ENCODE peak calls at places on chromosomes 12 and 14, in six cellular contexts. H is HAP-1; D is mammary epithelial cell; M is CD4-positive, CD25-positive, alpha-beta regulatory T cell; C is lung; I is CD4-positive, alpha-beta memory T cell. P is an unnamed sample. For H3K4me1, the result is how much of the 10 kb centered on the place peaks cover.

GRCh38 chr12:6963016-6963731 is 7.3 kb downstream of the PHB2 start:
- DNase-seq in H (no peak), D (peak), M (no peak), C (peak), I (no peak), P (no peak)

GRCh38 chr14:77889971-77890442 is 90.1 kb downstream of the ADCK1 start:
- DNase-seq in H (no peak), D (peak), M (no peak), C (no peak), I (no peak), P (no peak)

GRCh38 chr14:51873221-51873893 is 12.9 kb downstream of the GNG2 start:
- DNase-seq in H (no peak), D (peak), M (peak), C (no peak), I (peak), P (no peak)

GRCh38 chr12:2169964-2170363 is 117.2 kb downstream of the CACNA1C start:
- DNase-seq in H (no peak), D (no peak), M (no peak), C (no peak), I (no peak), P (no peak)

GRCh38 chr14:91115986-91116385 is 2.1 kb downstream of the DGLUCY start:
- DNase-seq in H (peak), D (no peak), M (no peak), C (no peak), I (no peak), P (peak)

GRCh38 chr14:76644875-76645518 is 116.3 kb upstream of the VASH1 start:
- DNase-seq in H (peak), D (peak), M (no peak), C (no peak), I (no peak), P (peak)

GRCh38 chr14:93712079-93712837 is 76.0 kb downstream of the PRIMA1 start:
- DNase-seq in H (peak), D (no peak), M (no peak), C (no peak), I (no peak), P (no peak)

GRCh38 chr14:102249041-102249440 is 55.9 kb downstream of the MOK start:
- DNase-seq in H (no peak), D (no peak), M (no peak), C (no peak), I (no peak), P (peak)

GRCh38 chr12:58588771-58589170 is 331.5 kb downstream of the LRIG3 start:
- DNase-seq in H (no peak), D (peak), M (no peak), C (no peak), I (no peak), P (no peak)

GRCh38 chr14:79248771-79249170 is 962.5 kb downstream of the DIO2 start:
- DNase-seq in H (no peak), D (no peak), M (no peak), C (no peak), I (no peak), P (no peak)

GRCh38 chr14:23694085-23694975 is 58.2 kb downstream of the DHRS2 start:
- DNase-seq in H (no peak), D (peak), M (no peak), C (no peak), I (no peak), P (no peak)

GRCh38 chr12:98750511-98750910 is 105.4 kb downstream of the APAF1 start:
- DNase-seq in H (no peak), D (no peak), M (no peak), C (no peak), I (no peak), P (no peak)

GRCh38 chr12:87439990-87440827 is 589.0 kb downstream of the C12orf50 start:
- DNase-seq in H (no peak), D (peak), M (no peak), C (no peak), I (no peak), P (peak)

GRCh38 chr12:63042646-63043045 is 107.7 kb upstream of the PPM1H start:
- DNase-seq in H (no peak), D (no peak), M (no peak), C (no peak), I (no peak), P (no peak)

GRCh38 chr12:79901506-79901905 is 33.4 kb downstream of the PPP1R12A start:
- DNase-seq in H (no peak), D (no peak), M (no peak), C (no peak), I (no peak), P (no peak)

GRCh38 chr12:50017047-50017446 is 8.2 kb downstream of the RACGAP1 start:
- DNase-seq in H (no peak), D (peak), M (no peak), C (peak), I (no peak), P (no peak)

GRCh38 chr12:55847603-55848329 is 5.0 kb upstream of the MMP19 start:
- DNase-seq in H (peak), D (peak), M (no peak), C (peak), I (no peak), P (peak)

GRCh38 chr12:49131973-49132461 is 822 bp upstream of the TUBA1B start:
- DNase-seq in H (peak), D (peak), M (no peak), C (no peak), I (no peak), P (peak)

GRCh38 chr12:132606927-132607326 is 3.5 kb downstream of the LRCOL1 start:
- DNase-seq in H (no peak), D (no peak), M (no peak), C (no peak), I (no peak), P (no peak)

GRCh38 chr12:63965936-63966602 is 121.6 kb downstream of the SRGAP1 start:
- DNase-seq in H (peak), D (no peak), M (no peak), C (no peak), I (no peak), P (no peak)

GRCh38 chr12:116222358-116222757 is 55.1 kb downstream of the MED13L start:
- DNase-seq in H (peak), D (peak), M (no peak), C (peak), I (no peak), P (peak)

GRCh38 chr12:53180931-53181645 is 363 bp upstream of the CSAD start:
- DNase-seq in H (peak), D (peak), M (no peak), C (peak), I (peak), P (peak)

GRCh38 chr14:36975834-36976233 is 196.6 kb downstream of the SLC25A21 start:
- DNase-seq in H (no peak), D (peak), M (no peak), C (no peak), I (no peak), P (peak)

GRCh38 chr12:108253540-108253939 is 85.6 kb downstream of the CMKLR1 start:
- DNase-seq in H (no peak), D (no peak), M (peak), C (no peak), I (no peak), P (no peak)

GRCh38 chr14:77303417-77304156 is 17.1 kb downstream of the POMT2 start:
- DNase-seq in H (peak), D (peak), M (no peak), C (peak), I (no peak), P (peak)

GRCh38 chr14:71610797-71611196 is 321.4 kb upstream of the RGS6 start:
- DNase-seq in H (peak), D (no peak), M (no peak), C (no peak), I (no peak), P (peak)

GRCh38 chr12:66683822-66684221 is 4.9 kb upstream of the GRIP1 start:
- DNase-seq in H (no peak), D (no peak), M (no peak), C (no peak), I (no peak), P (no peak)

GRCh38 chr14:65249471-65250161 is 147.3 kb upstream of the MAX start:
- DNase-seq in H (no peak), D (no peak), M (no peak), C (no peak), I (no peak), P (no peak)

GRCh38 chr12:78403136-78403535 is 461.4 kb upstream of the SYT1 start:
- DNase-seq in H (no peak), D (peak), M (no peak), C (no peak), I (no peak), P (peak)

GRCh38 chr12:99768758-99769157 is 121.2 kb downstream of the GARIN6 start:
- DNase-seq in H (no peak), D (no peak), M (no peak), C (no peak), I (no peak), P (no peak)

GRCh38 chr14:84006643-84007137 is 1523.3 kb upstream of the FLRT2 start:
- DNase-seq in H (no peak), D (no peak), M (no peak), C (no peak), I (no peak), P (no peak)

GRCh38 chr12:68370667-68371066 is 38.5 kb upstream of the MDM1 start:
- DNase-seq in H (no peak), D (no peak), M (no peak), C (no peak), I (no peak), P (no peak)

GRCh38 chr12:68368332-68368731 is 36.2 kb upstream of the MDM1 start:
- DNase-seq in H (no peak), D (no peak), M (no peak), C (no peak), I (no peak), P (no peak)

GRCh38 chr12:68370006-68370590 is 37.9 kb upstream of the MDM1 start:
- DNase-seq in H (no peak), D (no peak), M (no peak), C (no peak), I (no peak), P (no peak)

GRCh38 chr12:68367136-68367535 is 35.0 kb upstream of the MDM1 start:
- DNase-seq in H (no peak), D (no peak), M (no peak), C (no peak), I (no peak), P (no peak)

DNA sequence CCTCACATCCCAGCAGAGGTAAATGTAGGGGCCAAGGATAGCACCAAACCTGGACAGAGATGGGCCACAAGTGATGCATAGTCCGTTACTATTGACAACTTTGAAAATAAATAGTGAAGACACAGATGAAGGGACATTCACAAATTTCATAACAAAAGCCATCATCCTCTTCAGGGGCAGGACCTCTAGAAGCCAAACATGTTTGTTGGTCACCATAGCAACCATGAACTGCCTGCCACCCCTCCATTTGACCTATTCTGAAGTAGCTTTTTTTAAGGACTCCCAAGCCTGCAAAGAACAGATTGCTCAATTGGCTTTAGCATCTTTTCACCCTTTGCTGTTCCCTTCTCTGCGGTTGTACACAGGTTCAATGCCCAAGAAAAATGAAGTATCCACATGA is 35.7 kb upstream of the MDM1 start:
- DNase-seq in H (no peak), D (peak), M (peak), C (no peak), I (peak), P (no peak)
- H3K4me3 ChIP-seq in H (no peak), D (no peak), M (no peak), C (no peak), I (no peak), P (no peak)

DNA sequence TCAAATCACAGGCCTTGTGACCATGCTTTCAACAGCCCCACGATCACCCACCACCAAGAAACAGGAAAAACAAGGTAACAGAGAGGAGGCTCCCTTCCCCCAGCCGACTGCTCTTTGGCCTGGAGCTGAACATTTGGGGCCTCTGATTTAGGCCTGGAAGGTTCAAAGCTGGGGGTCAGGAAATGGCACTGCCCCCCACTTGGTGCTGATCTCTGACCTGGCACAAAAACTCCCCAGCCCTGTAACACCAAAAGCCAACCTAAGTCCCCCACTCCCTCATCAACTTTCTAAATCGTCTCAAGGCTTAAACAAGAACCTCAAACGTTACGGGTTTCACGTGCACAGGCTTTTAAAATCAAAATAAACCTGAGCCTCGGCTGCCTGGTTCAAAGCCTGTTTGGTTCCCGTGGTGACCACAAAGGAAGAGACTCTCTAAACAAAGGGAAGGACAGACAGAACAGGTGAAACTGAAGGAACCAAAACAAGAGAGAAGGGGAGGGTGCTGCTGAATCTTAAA is 8.9 kb downstream of the ACTN1 start:
- DNase-seq in H (no peak), D (no peak), M (peak), C (no peak), I (peak), P (peak)
- H3K4me1 ChIP-seq in H (under half), D (half or more), M (half or more), C (under half), I (half or more), P (half or more)

GRCh38 chr14:56532546-56532945 is 47.1 kb upstream of the TMEM260 start:
- DNase-seq in H (no peak), D (no peak), M (no peak), C (no peak), I (no peak), P (no peak)

GRCh38 chr14:56539862-56540261 is 39.7 kb upstream of the TMEM260 start:
- DNase-seq in H (no peak), D (no peak), M (no peak), C (no peak), I (no peak), P (no peak)

GRCh38 chr14:56528927-56529326 is 50.7 kb upstream of the TMEM260 start:
- DNase-seq in H (no peak), D (no peak), M (no peak), C (no peak), I (no peak), P (no peak)

GRCh38 chr14:56534656-56535055 is 44.9 kb upstream of the TMEM260 start:
- DNase-seq in H (no peak), D (no peak), M (no peak), C (no peak), I (no peak), P (no peak)
- H3K4me3 ChIP-seq in H (no peak), D (no peak), M (no peak), C (no peak), I (no peak), P (no peak)

DNA sequence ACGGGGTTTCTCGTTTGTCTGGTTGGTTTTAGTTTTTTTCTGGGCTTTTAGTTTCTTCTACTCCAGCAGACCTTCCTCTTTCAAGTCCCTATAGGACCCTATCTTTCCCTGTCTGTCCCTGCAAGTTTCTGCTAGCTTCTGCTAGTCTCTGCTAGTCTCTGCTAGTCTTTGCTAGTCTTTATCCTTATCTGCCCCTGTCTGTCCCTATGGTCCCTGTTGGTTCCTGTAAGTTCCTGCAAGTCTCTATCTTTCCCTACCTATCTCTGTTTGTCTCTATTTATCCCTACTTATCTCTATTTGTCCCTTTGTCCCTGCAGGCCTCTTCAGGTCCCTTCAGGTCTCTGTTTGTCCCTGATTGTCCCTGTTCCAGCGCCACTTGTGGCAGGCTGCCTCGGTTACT is 81.5 kb upstream of the PLEKHG7 start:
- DNase-seq in H (no peak), D (no peak), M (no peak), C (no peak), I (no peak), P (no peak)
- H3K4me1 ChIP-seq in H (under half), D (under half), M (under half), C (under half), I (under half), P (under half)

GRCh38 chr14:55327179-55327578 is 56.0 kb downstream of the FBXO34 start:
- DNase-seq in H (no peak), D (no peak), M (no peak), C (no peak), I (no peak), P (no peak)
- H3K4me3 ChIP-seq in H (no peak), D (no peak), M (no peak), C (no peak), I (no peak), P (no peak)

GRCh38 chr12:75589801-75590200 is 78.4 kb upstream of the KRR1 start:
- DNase-seq in H (no peak), D (no peak), M (no peak), C (no peak), I (no peak), P (no peak)
- H3K4me1 ChIP-seq in H (under half), D (under half), M (under half), C (under half), I (under half), P (under half)

DNA sequence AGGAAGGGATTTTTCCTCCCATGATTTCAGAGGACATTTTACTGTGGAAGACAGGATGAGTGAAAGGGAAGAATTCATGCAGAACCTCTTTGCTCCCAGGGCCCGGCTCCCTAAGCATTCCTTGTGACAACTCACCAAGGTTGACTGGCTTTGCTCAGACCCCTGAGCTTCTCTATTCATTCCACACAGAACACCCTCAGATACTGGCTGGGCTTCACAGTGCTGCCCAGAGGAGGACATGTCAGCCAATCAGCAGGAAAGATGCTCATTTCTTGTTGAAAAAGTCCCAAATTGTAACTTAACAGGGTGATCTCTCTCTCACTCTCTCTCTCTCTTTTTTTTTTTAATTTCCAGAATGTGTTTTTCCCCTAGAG is 43.7 kb downstream of the SSPN start:
- DNase-seq in H (no peak), D (no peak), M (no peak), C (no peak), I (no peak), P (no peak)
- H3K4me3 ChIP-seq in H (no peak), D (no peak), M (no peak), C (no peak), I (no peak), P (no peak)

P was measured in SJCRH30.